ENCODE peak calls at places on chromosomes 16 and 17, in nine cellular contexts. One of them, this sample, is unnamed.

GRCh38 chr17:82930043-82930923 is 90.5 kb upstream of the ZNF750 start:
- DNase-seq in psoas muscle: peak
- DNase-seq in CD8-positive, alpha-beta T cell: no peak
- DNase-seq in foreskin keratinocyte: no peak
- DNase-seq in AG04450: no peak
- DNase-seq in dorsolateral prefrontal cortex: peak
- DNase-seq in sigmoid colon: peak
- DNase-seq in HL-60: no peak
- DNase-seq in fibroblast of mammary gland: no peak
- DNase-seq in this sample: no peak

GRCh38 chr16:80580109-80580832 is 39.5 kb downstream of the DYNLRB2 start:
- DNase-seq in AG04450: no peak
- DNase-seq in dorsolateral prefrontal cortex: no peak
- DNase-seq in foreskin keratinocyte: peak
- DNase-seq in fibroblast of mammary gland: peak
- DNase-seq in sigmoid colon: no peak
- DNase-seq in psoas muscle: no peak
- DNase-seq in CD8-positive, alpha-beta T cell: peak
- DNase-seq in HL-60: no peak
- DNase-seq in this sample: peak

GRCh38 chr16:8464979-8465378 is 125.3 kb downstream of the TMEM114 start:
- DNase-seq in fibroblast of mammary gland: no peak
- DNase-seq in dorsolateral prefrontal cortex: no peak
- DNase-seq in psoas muscle: no peak
- DNase-seq in sigmoid colon: no peak
- DNase-seq in foreskin keratinocyte: no peak
- DNase-seq in HL-60: no peak
- DNase-seq in CD8-positive, alpha-beta T cell: no peak
- DNase-seq in AG04450: no peak
- DNase-seq in this sample: no peak

GRCh38 chr16:73057369-73058210 is 9.7 kb upstream of the ZFHX3 start:
- DNase-seq in foreskin keratinocyte: no peak
- DNase-seq in fibroblast of mammary gland: no peak
- DNase-seq in HL-60: no peak
- DNase-seq in CD8-positive, alpha-beta T cell: no peak
- DNase-seq in dorsolateral prefrontal cortex: no peak
- DNase-seq in AG04450: no peak
- DNase-seq in psoas muscle: peak
- DNase-seq in sigmoid colon: no peak
- DNase-seq in this sample: no peak

GRCh38 chr17:30323895-30324319 is 9.9 kb downstream of the TMIGD1 start:
- DNase-seq in foreskin keratinocyte: no peak
- DNase-seq in psoas muscle: peak
- DNase-seq in sigmoid colon: no peak
- DNase-seq in dorsolateral prefrontal cortex: no peak
- DNase-seq in CD8-positive, alpha-beta T cell: peak
- DNase-seq in AG04450: no peak
- DNase-seq in fibroblast of mammary gland: peak
- DNase-seq in HL-60: peak
- DNase-seq in this sample: no peak

GRCh38 chr17:62968445-62968923 is 2.4 kb downstream of the TANC2 start:
- DNase-seq in HL-60: peak
- DNase-seq in CD8-positive, alpha-beta T cell: peak
- DNase-seq in sigmoid colon: no peak
- DNase-seq in psoas muscle: no peak
- DNase-seq in fibroblast of mammary gland: peak
- DNase-seq in AG04450: peak
- DNase-seq in dorsolateral prefrontal cortex: no peak
- DNase-seq in foreskin keratinocyte: peak
- DNase-seq in this sample: peak

GRCh38 chr17:4573682-4574081 is 10.6 kb upstream of the SMTNL2 start:
- DNase-seq in CD8-positive, alpha-beta T cell: no peak
- DNase-seq in AG04450: no peak
- DNase-seq in foreskin keratinocyte: no peak
- DNase-seq in psoas muscle: peak
- DNase-seq in dorsolateral prefrontal cortex: no peak
- DNase-seq in HL-60: no peak
- DNase-seq in fibroblast of mammary gland: no peak
- DNase-seq in sigmoid colon: no peak
- DNase-seq in this sample: no peak

GRCh38 chr16:11439216-11439615 is 94.0 kb downstream of the RMI2 start:
- DNase-seq in foreskin keratinocyte: no peak
- DNase-seq in dorsolateral prefrontal cortex: no peak
- DNase-seq in psoas muscle: no peak
- DNase-seq in fibroblast of mammary gland: no peak
- DNase-seq in HL-60: no peak
- DNase-seq in sigmoid colon: no peak
- DNase-seq in CD8-positive, alpha-beta T cell: no peak
- DNase-seq in AG04450: no peak
- DNase-seq in this sample: no peak

GRCh38 chr16:48914070-48914469 is 304.1 kb upstream of the N4BP1 start:
- DNase-seq in CD8-positive, alpha-beta T cell: no peak
- DNase-seq in HL-60: no peak
- DNase-seq in sigmoid colon: no peak
- DNase-seq in dorsolateral prefrontal cortex: no peak
- DNase-seq in fibroblast of mammary gland: no peak
- DNase-seq in psoas muscle: no peak
- DNase-seq in AG04450: no peak
- DNase-seq in foreskin keratinocyte: no peak
- DNase-seq in this sample: no peak

GRCh38 chr16:82655720-82656500 is 29.1 kb downstream of the CDH13 start:
- DNase-seq in foreskin keratinocyte: no peak
- DNase-seq in fibroblast of mammary gland: no peak
- DNase-seq in psoas muscle: no peak
- DNase-seq in dorsolateral prefrontal cortex: no peak
- DNase-seq in HL-60: no peak
- DNase-seq in CD8-positive, alpha-beta T cell: no peak
- DNase-seq in sigmoid colon: peak
- DNase-seq in AG04450: no peak
- DNase-seq in this sample: no peak

GRCh38 chr17:73474370-73474988 is 162.7 kb upstream of the CDC42EP4 start:
- DNase-seq in fibroblast of mammary gland: peak
- DNase-seq in CD8-positive, alpha-beta T cell: no peak
- DNase-seq in AG04450: no peak
- DNase-seq in dorsolateral prefrontal cortex: no peak
- DNase-seq in sigmoid colon: peak
- DNase-seq in foreskin keratinocyte: peak
- DNase-seq in HL-60: no peak
- DNase-seq in psoas muscle: peak
- DNase-seq in this sample: no peak

GRCh38 chr16:14375132-14375491 is 254.9 kb downstream of the PARN start:
- DNase-seq in fibroblast of mammary gland: no peak
- DNase-seq in psoas muscle: no peak
- DNase-seq in sigmoid colon: no peak
- DNase-seq in CD8-positive, alpha-beta T cell: no peak
- DNase-seq in HL-60: no peak
- DNase-seq in dorsolateral prefrontal cortex: no peak
- DNase-seq in AG04450: no peak
- DNase-seq in foreskin keratinocyte: no peak
- DNase-seq in this sample: no peak

GRCh38 chr17:7587831-7588230 is 2.1 kb downstream of the SOX15 start:
- DNase-seq in fibroblast of mammary gland: no peak
- DNase-seq in AG04450: no peak
- DNase-seq in psoas muscle: no peak
- DNase-seq in CD8-positive, alpha-beta T cell: no peak
- DNase-seq in sigmoid colon: peak
- DNase-seq in foreskin keratinocyte: no peak
- DNase-seq in HL-60: no peak
- DNase-seq in dorsolateral prefrontal cortex: no peak
- DNase-seq in this sample: no peak

GRCh38 chr17:3848229-3848628 is 2.2 kb upstream of the NCBP3 start:
- DNase-seq in AG04450: no peak
- DNase-seq in CD8-positive, alpha-beta T cell: no peak
- DNase-seq in HL-60: no peak
- DNase-seq in fibroblast of mammary gland: no peak
- DNase-seq in psoas muscle: no peak
- DNase-seq in foreskin keratinocyte: no peak
- DNase-seq in sigmoid colon: no peak
- DNase-seq in dorsolateral prefrontal cortex: no peak
- DNase-seq in this sample: no peak

DNA sequence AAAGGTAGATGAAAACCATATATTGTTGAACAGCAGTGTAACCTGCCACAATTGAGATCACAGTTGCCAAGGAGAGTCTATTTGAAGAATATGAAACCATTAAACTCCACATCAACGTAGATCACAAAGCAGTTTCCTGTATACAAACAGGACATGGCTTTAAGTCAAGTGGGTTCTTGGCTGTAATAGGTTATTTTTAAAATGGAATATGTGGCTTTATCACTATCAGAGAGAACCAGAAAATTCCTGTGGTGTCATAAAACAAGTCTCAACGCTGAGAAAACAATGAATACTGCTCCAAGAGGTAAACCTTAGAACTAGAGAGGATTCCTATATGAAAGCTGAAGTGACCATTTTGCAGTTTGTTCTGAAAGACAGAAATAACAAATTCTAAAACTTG is 999.7 kb downstream of the CDH11 start:
- DNase-seq in foreskin keratinocyte: peak
- DNase-seq in HL-60: no peak
- DNase-seq in CD8-positive, alpha-beta T cell: no peak
- DNase-seq in dorsolateral prefrontal cortex: no peak
- DNase-seq in sigmoid colon: no peak
- DNase-seq in psoas muscle: no peak
- DNase-seq in fibroblast of mammary gland: no peak
- DNase-seq in AG04450: no peak
- DNase-seq in this sample: no peak
- TF ChIP-seq CTCF in foreskin keratinocyte: no peak
- TF ChIP-seq CTCF in HL-60: no peak
- TF ChIP-seq CTCF in CD8-positive, alpha-beta T cell: no peak
- TF ChIP-seq CTCF in dorsolateral prefrontal cortex: no peak
- TF ChIP-seq CTCF in sigmoid colon: no peak
- TF ChIP-seq CTCF in psoas muscle: no peak
- TF ChIP-seq CTCF in fibroblast of mammary gland: no peak
- TF ChIP-seq CTCF in AG04450: no peak
- TF ChIP-seq CTCF in this sample: no peak

GRCh38 chr17:35821308-35821707 is 12.0 kb downstream of the TAF15 start:
- DNase-seq in dorsolateral prefrontal cortex: no peak
- DNase-seq in foreskin keratinocyte: no peak
- DNase-seq in AG04450: no peak
- DNase-seq in psoas muscle: no peak
- DNase-seq in fibroblast of mammary gland: no peak
- DNase-seq in sigmoid colon: no peak
- DNase-seq in HL-60: no peak
- DNase-seq in CD8-positive, alpha-beta T cell: no peak
- DNase-seq in this sample: no peak

GRCh38 chr17:35825206-35825605 is 15.9 kb downstream of the TAF15 start:
- DNase-seq in AG04450: no peak
- DNase-seq in psoas muscle: no peak
- DNase-seq in CD8-positive, alpha-beta T cell: no peak
- DNase-seq in HL-60: no peak
- DNase-seq in fibroblast of mammary gland: no peak
- DNase-seq in dorsolateral prefrontal cortex: no peak
- DNase-seq in sigmoid colon: no peak
- DNase-seq in foreskin keratinocyte: no peak
- DNase-seq in this sample: no peak

GRCh38 chr17:35816723-35817122 is 7.4 kb downstream of the TAF15 start:
- DNase-seq in psoas muscle: no peak
- DNase-seq in AG04450: no peak
- DNase-seq in HL-60: no peak
- DNase-seq in dorsolateral prefrontal cortex: no peak
- DNase-seq in CD8-positive, alpha-beta T cell: no peak
- DNase-seq in sigmoid colon: no peak
- DNase-seq in foreskin keratinocyte: no peak
- DNase-seq in fibroblast of mammary gland: no peak
- DNase-seq in this sample: no peak

GRCh38 chr17:35817196-35817595 is 7.9 kb downstream of the TAF15 start:
- DNase-seq in fibroblast of mammary gland: no peak
- DNase-seq in foreskin keratinocyte: no peak
- DNase-seq in HL-60: no peak
- DNase-seq in dorsolateral prefrontal cortex: no peak
- DNase-seq in psoas muscle: no peak
- DNase-seq in sigmoid colon: no peak
- DNase-seq in CD8-positive, alpha-beta T cell: no peak
- DNase-seq in AG04450: peak
- DNase-seq in this sample: no peak

DNA sequence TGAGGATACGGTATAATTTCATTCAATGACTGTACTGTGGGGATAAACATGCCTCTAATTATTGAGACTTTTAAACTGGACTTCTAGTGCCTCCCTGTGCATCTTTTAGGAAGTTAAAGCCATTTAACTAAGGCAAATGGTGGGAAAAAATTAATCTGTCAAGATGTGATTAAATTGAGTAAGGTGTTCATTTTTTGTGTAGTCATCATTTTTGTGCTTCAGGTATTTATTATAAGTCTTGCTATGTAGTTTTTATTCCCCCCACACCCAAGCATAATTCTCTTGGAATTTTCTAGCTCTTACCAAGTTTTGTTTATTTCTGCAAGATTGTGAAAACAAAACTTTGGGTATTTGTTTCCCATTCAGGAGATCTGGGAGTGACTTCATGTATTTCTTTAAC is 10.2 kb downstream of the TAF15 start:
- DNase-seq in CD8-positive, alpha-beta T cell: no peak
- DNase-seq in AG04450: no peak
- DNase-seq in HL-60: no peak
- DNase-seq in dorsolateral prefrontal cortex: no peak
- DNase-seq in psoas muscle: no peak
- DNase-seq in fibroblast of mammary gland: no peak
- DNase-seq in foreskin keratinocyte: no peak
- DNase-seq in sigmoid colon: no peak
- DNase-seq in this sample: no peak
- TF ChIP-seq CTCF in CD8-positive, alpha-beta T cell: no peak
- TF ChIP-seq CTCF in AG04450: no peak
- TF ChIP-seq CTCF in HL-60: no peak
- TF ChIP-seq CTCF in dorsolateral prefrontal cortex: no peak
- TF ChIP-seq CTCF in psoas muscle: no peak
- TF ChIP-seq CTCF in fibroblast of mammary gland: no peak
- TF ChIP-seq CTCF in foreskin keratinocyte: no peak
- TF ChIP-seq CTCF in sigmoid colon: no peak
- TF ChIP-seq CTCF in this sample: no peak

DNA sequence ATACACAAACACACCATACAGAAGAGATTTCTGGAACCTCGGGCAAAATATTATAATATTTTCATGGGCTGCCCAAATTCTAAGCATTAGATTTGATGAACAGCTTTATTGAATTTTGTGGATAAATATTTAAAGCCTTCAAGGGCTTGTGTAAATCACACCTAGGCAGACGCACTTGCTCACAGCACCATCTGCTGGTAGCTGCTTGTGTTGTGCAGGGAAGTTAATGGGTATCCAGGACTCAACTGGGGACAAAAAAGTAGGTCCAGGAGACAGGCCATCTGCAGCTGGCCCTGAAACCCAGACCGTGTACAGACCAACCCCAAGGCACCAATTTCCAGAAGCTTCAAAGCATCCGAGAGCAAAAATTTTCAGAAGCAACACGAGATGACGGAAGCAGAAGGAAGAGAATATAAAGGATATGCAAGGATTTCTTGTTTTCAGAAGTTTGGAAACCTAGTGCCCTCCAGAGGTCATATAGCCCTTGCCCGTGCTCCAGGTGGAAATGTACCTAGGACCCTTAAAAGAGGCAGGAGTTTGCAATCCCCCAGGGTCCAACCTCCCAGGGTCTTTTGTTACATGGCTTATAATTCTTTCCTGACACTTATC is 140.0 kb downstream of the CHD9NB start:
- DNase-seq in AG04450: peak
- DNase-seq in HL-60: peak
- DNase-seq in foreskin keratinocyte: peak
- DNase-seq in CD8-positive, alpha-beta T cell: no peak
- DNase-seq in dorsolateral prefrontal cortex: peak
- DNase-seq in sigmoid colon: no peak
- DNase-seq in psoas muscle: peak
- DNase-seq in fibroblast of mammary gland: peak
- DNase-seq in this sample: peak
- TF ChIP-seq CTCF in AG04450: peak
- TF ChIP-seq CTCF in HL-60: peak
- TF ChIP-seq CTCF in foreskin keratinocyte: peak
- TF ChIP-seq CTCF in CD8-positive, alpha-beta T cell: no peak
- TF ChIP-seq CTCF in dorsolateral prefrontal cortex: peak
- TF ChIP-seq CTCF in sigmoid colon: peak
- TF ChIP-seq CTCF in psoas muscle: peak
- TF ChIP-seq CTCF in fibroblast of mammary gland: peak
- TF ChIP-seq CTCF in this sample: peak

GRCh38 chr16:2296662-2297505 is 29.0 kb upstream of the RNPS1 start:
- DNase-seq in psoas muscle: peak
- DNase-seq in dorsolateral prefrontal cortex: no peak
- DNase-seq in fibroblast of mammary gland: peak
- DNase-seq in AG04450: no peak
- DNase-seq in foreskin keratinocyte: no peak
- DNase-seq in CD8-positive, alpha-beta T cell: no peak
- DNase-seq in HL-60: no peak
- DNase-seq in sigmoid colon: no peak
- DNase-seq in this sample: no peak
- TF ChIP-seq CTCF in psoas muscle: peak
- TF ChIP-seq CTCF in dorsolateral prefrontal cortex: peak
- TF ChIP-seq CTCF in fibroblast of mammary gland: peak
- TF ChIP-seq CTCF in AG04450: peak
- TF ChIP-seq CTCF in foreskin keratinocyte: peak
- TF ChIP-seq CTCF in CD8-positive, alpha-beta T cell: no peak
- TF ChIP-seq CTCF in HL-60: peak
- TF ChIP-seq CTCF in sigmoid colon: no peak
- TF ChIP-seq CTCF in this sample: peak

This sample was measured in kidney epithelial cell.